ENCODE peak calls at places on chromosomes 1 and 21, in eight cellular contexts. E is HuH-7.5, H is GF-D8, K is iris pigment epithelial cell, U is Panc1, M is psoas muscle, I is A172, R is 8988T. Y is an unnamed sample.

GRCh38 chr1:201153474-201154388 is 543 bp downstream of the TMEM9 start:
- DNase-seq in E (peak), R (peak), K (no peak), I (peak), H (no peak), M (no peak), U (no peak), Y (no peak)

GRCh38 chr1:47507921-47508894 is 70.4 kb downstream of the FOXD2 start:
- DNase-seq in I (no peak), H (no peak), E (peak), U (no peak), K (no peak), R (no peak), M (peak), Y (no peak)

GRCh38 chr1:110418729-110419128 is 11.2 kb upstream of the LAMTOR5 start:
- DNase-seq in I (no peak), R (no peak), K (no peak), U (no peak), H (no peak), E (no peak), M (no peak), Y (no peak)

GRCh38 chr1:77489910-77490309 is 192.5 kb downstream of the ZZZ3 start:
- DNase-seq in K (peak), I (no peak), M (no peak), U (no peak), H (no peak), R (no peak), E (no peak), Y (no peak)

GRCh38 chr1:53740621-53741105 is 1.7 kb upstream of the GLIS1 start:
- DNase-seq in R (no peak), U (no peak), M (no peak), K (peak), I (no peak), E (no peak), H (no peak), Y (no peak)

GRCh38 chr1:81453971-81454370 is 346.8 kb upstream of the ADGRL2 start:
- DNase-seq in I (no peak), R (no peak), M (no peak), K (no peak), U (no peak), H (no peak), E (no peak), Y (no peak)

GRCh38 chr21:43287111-43287973 is 118.5 kb downstream of the CRYAA start:
- DNase-seq in M (no peak), H (no peak), U (no peak), E (no peak), K (no peak), R (no peak), I (peak), Y (peak)

GRCh38 chr1:166080965-166081870 is 85.6 kb downstream of the FAM78B start:
- DNase-seq in R (no peak), K (no peak), U (no peak), E (no peak), I (no peak), H (no peak), M (no peak), Y (no peak)

GRCh38 chr1:2588661-2589330 is 2.2 kb downstream of the PRXL2B start:
- DNase-seq in E (no peak), K (no peak), R (no peak), M (peak), U (no peak), H (no peak), I (no peak), Y (no peak)

GRCh38 chr1:97814121-97814520 is 106.7 kb downstream of the DPYD start:
- DNase-seq in U (no peak), R (no peak), M (no peak), H (no peak), K (peak), E (no peak), I (peak), Y (no peak)

GRCh38 chr1:103162360-103162759 is 54.0 kb upstream of the COL11A1 start:
- DNase-seq in K (no peak), E (no peak), M (no peak), H (no peak), I (no peak), R (no peak), U (no peak), Y (no peak)